ENCODE peak calls at places on chromosomes 11 and 22, in four cellular contexts. One of them, this sample, is unnamed.

GRCh38 chr11:11667056-11667455 is 45.3 kb upstream of the GALNT18 start:
- DNase-seq in K562: no peak
- DNase-seq in SK-N-SH: no peak
- DNase-seq in H1: no peak
- DNase-seq in this sample: no peak

GRCh38 chr11:38582151-38582550 is 1984.1 kb upstream of the RAG2 start:
- DNase-seq in K562: no peak
- DNase-seq in SK-N-SH: no peak
- DNase-seq in H1: no peak
- DNase-seq in this sample: no peak

GRCh38 chr22:44425356-44425755 is 72.7 kb downstream of the RTL6 start:
- DNase-seq in K562: no peak
- DNase-seq in SK-N-SH: no peak
- DNase-seq in H1: no peak
- DNase-seq in this sample: no peak

GRCh38 chr11:128737704-128738103 is 43.8 kb downstream of the FLI1 start:
- DNase-seq in K562: no peak
- DNase-seq in SK-N-SH: no peak
- DNase-seq in H1: no peak
- DNase-seq in this sample: no peak

GRCh38 chr11:114160884-114161283 is 101.4 kb downstream of the ZBTB16 start:
- DNase-seq in K562: no peak
- DNase-seq in SK-N-SH: no peak
- DNase-seq in H1: no peak
- DNase-seq in this sample: no peak

GRCh38 chr22:41862160-41862529 is 29.2 kb downstream of the SREBF2 start:
- DNase-seq in K562: no peak
- DNase-seq in SK-N-SH: no peak
- DNase-seq in H1: no peak
- DNase-seq in this sample: no peak

GRCh38 chr22:46338636-46339035 is 3.1 kb downstream of the TRMU start:
- DNase-seq in K562: no peak
- DNase-seq in SK-N-SH: no peak
- DNase-seq in H1: no peak
- DNase-seq in this sample: no peak

GRCh38 chr22:32444068-32444467 is 20.2 kb downstream of the BPIFC start:
- DNase-seq in K562: peak; percentile 16
- DNase-seq in SK-N-SH: peak; percentile 17
- DNase-seq in H1: no peak
- DNase-seq in this sample: peak; percentile 34

GRCh38 chr11:118304227-118304808 is at the start of gene CD3E:
- DNase-seq in K562: no peak
- DNase-seq in SK-N-SH: no peak
- DNase-seq in H1: no peak
- DNase-seq in this sample: no peak

GRCh38 chr11:606245-606644 is 9.5 kb downstream of the IRF7 start:
- DNase-seq in K562: no peak
- DNase-seq in SK-N-SH: peak; percentile 92
- DNase-seq in H1: no peak
- DNase-seq in this sample: no peak

GRCh38 chr22:36577019-36577418 is 48.1 kb upstream of the EIF3D start:
- DNase-seq in K562: no peak
- DNase-seq in SK-N-SH: no peak
- DNase-seq in H1: no peak
- DNase-seq in this sample: no peak

GRCh38 chr11:129374081-129374992 is 1.3 kb upstream of the BARX2 start:
- DNase-seq in K562: no peak
- DNase-seq in SK-N-SH: peak; percentile 44
- DNase-seq in H1: peak; percentile 61
- DNase-seq in this sample: peak; percentile 28

GRCh38 chr22:44274918-44275665 is 37.7 kb downstream of the SHISAL1 start:
- DNase-seq in K562: no peak
- DNase-seq in SK-N-SH: no peak
- DNase-seq in H1: no peak
- DNase-seq in this sample: peak; percentile 6

GRCh38 chr11:126544311-126545056 is 189.0 kb downstream of the ST3GAL4 start:
- DNase-seq in K562: no peak
- DNase-seq in SK-N-SH: peak; percentile 73
- DNase-seq in H1: peak; percentile 56
- DNase-seq in this sample: peak; percentile 44

GRCh38 chr22:22928666-22929380 is 41.2 kb downstream of the IGLL5 start:
- DNase-seq in K562: peak; percentile 58
- DNase-seq in SK-N-SH: no peak
- DNase-seq in H1: no peak
- DNase-seq in this sample: no peak

GRCh38 chr11:40290031-40290650 is 1169.3 kb downstream of the LRRC4C start:
- DNase-seq in K562: no peak
- DNase-seq in SK-N-SH: no peak
- DNase-seq in H1: no peak
- DNase-seq in this sample: no peak

GRCh38 chr11:22479986-22480740 is 142.0 kb downstream of the SLC17A6 start:
- DNase-seq in K562: no peak
- DNase-seq in SK-N-SH: no peak
- DNase-seq in H1: no peak
- DNase-seq in this sample: no peak

GRCh38 chr11:106309070-106309684 is 231.7 kb downstream of the AASDHPPT start:
- DNase-seq in K562: no peak
- DNase-seq in SK-N-SH: no peak
- DNase-seq in H1: no peak
- DNase-seq in this sample: no peak

GRCh38 chr22:30015846-30016245 is 64.4 kb upstream of the HORMAD2 start:
- DNase-seq in K562: no peak
- DNase-seq in SK-N-SH: no peak
- DNase-seq in H1: no peak
- DNase-seq in this sample: no peak

GRCh38 chr11:86632499-86633269 is 39.7 kb downstream of the ME3 start:
- DNase-seq in K562: no peak
- DNase-seq in SK-N-SH: peak; percentile 8
- DNase-seq in H1: no peak
- DNase-seq in this sample: peak; percentile 33

GRCh38 chr11:102196816-102197215 is 86.6 kb downstream of the YAP1 start:
- DNase-seq in K562: no peak
- DNase-seq in SK-N-SH: no peak
- DNase-seq in H1: no peak
- DNase-seq in this sample: no peak

GRCh38 chr11:15750535-15751297 is 605.6 kb downstream of the SOX6 start:
- DNase-seq in K562: no peak
- DNase-seq in SK-N-SH: peak; percentile 52
- DNase-seq in H1: no peak
- DNase-seq in this sample: no peak

GRCh38 chr11:125299061-125299616 is 134.6 kb downstream of the PKNOX2 start:
- DNase-seq in K562: no peak
- DNase-seq in SK-N-SH: no peak
- DNase-seq in H1: no peak
- DNase-seq in this sample: no peak

DNA sequence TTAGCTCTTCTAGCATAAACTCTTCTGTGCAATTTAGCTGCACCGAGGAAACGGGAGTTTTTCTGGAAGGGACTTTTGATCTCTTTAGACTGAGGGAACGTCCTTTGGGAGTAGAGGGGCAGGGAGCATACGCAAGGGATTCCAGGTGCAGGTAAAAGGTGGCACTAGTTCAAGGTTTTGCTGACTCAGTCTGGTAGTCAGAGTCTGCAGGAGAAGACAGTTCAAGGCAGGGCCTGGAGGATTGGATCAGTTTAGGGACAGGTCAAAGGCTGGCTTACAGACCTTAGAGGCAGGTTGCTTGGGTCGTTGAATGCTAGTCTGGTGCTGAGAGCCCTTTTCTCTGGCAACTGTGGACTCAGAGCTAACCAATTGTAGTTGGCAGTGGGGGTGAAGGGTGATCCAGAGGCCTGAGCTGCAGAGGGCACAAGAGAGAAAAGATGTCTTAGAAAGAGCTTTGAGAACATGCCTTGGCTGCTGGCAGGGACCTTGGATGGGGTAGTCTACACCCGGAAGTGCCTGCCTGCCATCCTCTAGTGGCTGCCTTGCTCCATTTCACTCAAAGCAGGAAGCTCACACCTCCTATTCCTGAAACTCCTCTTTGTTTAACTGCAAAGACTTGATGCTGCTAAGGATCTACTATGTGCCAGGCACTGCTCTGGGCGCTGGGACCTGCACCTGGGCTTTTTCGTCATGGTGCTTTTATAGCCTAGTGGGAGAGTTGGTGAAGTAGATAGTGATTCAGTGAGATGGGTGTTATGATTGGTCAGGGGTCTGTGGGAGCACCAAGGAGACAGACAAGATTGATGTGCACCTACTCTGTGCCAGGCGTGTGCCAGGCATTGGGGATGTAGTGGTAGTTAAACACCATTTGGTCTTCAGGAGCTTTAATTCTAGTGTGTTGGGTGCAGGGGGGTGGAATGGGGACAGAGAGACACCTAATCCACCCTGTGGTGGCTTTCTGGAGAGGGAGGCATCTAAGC is 17.1 kb downstream of the MIAT start:
- DNase-seq in K562: no peak
- DNase-seq in SK-N-SH: no peak
- DNase-seq in H1: no peak
- DNase-seq in this sample: no peak
- TF ChIP-seq TEAD4 in K562: no peak
- TF ChIP-seq TEAD4 in SK-N-SH: no peak
- TF ChIP-seq TEAD4 in H1: no peak
- TF ChIP-seq TEAD4 in this sample: no peak

DNA sequence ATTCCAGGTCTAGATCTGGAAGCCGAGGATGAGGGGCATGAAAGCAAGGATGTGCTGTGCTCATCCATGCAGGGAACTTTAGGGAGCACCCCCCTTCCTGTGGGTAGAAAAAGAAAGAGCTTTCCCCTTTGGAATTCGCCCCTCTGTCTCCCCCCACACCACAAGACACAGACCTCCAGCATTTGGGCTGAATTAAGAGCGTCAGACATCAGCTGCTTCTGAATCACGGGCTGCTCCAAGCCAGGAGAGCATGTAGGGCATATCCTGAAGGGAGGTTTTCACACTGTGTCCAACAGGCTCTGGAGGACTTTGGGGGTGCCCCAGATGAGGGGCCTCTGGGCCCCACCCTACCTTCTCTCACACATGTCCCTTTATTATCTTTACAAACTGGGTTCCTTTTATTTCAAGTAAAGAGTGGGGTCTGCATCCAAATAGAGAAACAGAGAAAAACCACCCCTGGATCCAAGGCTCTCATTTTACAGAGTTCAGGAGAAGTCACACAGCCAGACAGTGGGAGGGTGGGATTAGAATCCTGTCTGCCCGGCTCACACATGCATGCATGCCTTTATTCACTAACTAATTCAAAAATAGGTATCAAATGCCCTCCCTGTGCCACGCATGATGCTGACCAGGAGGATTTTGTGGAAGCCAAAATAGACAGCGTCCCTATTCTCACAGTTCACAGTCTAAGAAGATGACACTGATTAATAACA is 52.8 kb downstream of the LRRC32 start:
- DNase-seq in K562: no peak
- DNase-seq in SK-N-SH: no peak
- DNase-seq in H1: no peak
- DNase-seq in this sample: no peak
- TF ChIP-seq TEAD4 in K562: no peak
- TF ChIP-seq TEAD4 in SK-N-SH: no peak
- TF ChIP-seq TEAD4 in H1: no peak
- TF ChIP-seq TEAD4 in this sample: no peak

GRCh38 chr22:40436460-40437431 is 66.4 kb downstream of the SGSM3 start:
- DNase-seq in K562: peak; percentile 57
- DNase-seq in SK-N-SH: peak; percentile 39
- DNase-seq in H1: no peak
- DNase-seq in this sample: no peak
- TF ChIP-seq TEAD4 in K562: no peak
- TF ChIP-seq TEAD4 in SK-N-SH: no peak
- TF ChIP-seq TEAD4 in H1: no peak
- TF ChIP-seq TEAD4 in this sample: no peak

GRCh38 chr22:24284747-24285203 is 14.1 kb downstream of the SPECC1L start:
- DNase-seq in K562: peak; percentile 15
- DNase-seq in SK-N-SH: no peak
- DNase-seq in H1: no peak
- DNase-seq in this sample: no peak
- TF ChIP-seq TEAD4 in K562: no peak
- TF ChIP-seq TEAD4 in SK-N-SH: no peak
- TF ChIP-seq TEAD4 in H1: no peak
- TF ChIP-seq TEAD4 in this sample: no peak

This sample was measured in WTC11.